ENCODE peak calls at places on chromosomes 7 and 10, in eight cellular contexts. P is T follicular helper cell; M is HL-60; V is kidney tubule cell; S is CD8-positive, alpha-beta memory T cell; O is mucosa of descending colon; R is endothelial cell; Z is AML-193. T is an unnamed sample.

GRCh38 chr10:3624367-3624766 is 160.6 kb downstream of the KLF6 start:
- DNase-seq in R (no peak), P (no peak), S (no peak), O (no peak), V (peak), Z (no peak), M (no peak), T (no peak)

GRCh38 chr10:80415734-80416281 is 7.5 kb downstream of the PRXL2A start:
- DNase-seq in V (peak), S (no peak), R (no peak), Z (no peak), M (no peak), P (no peak), O (no peak), T (no peak)

GRCh38 chr7:121529003-121529402 is 132.9 kb upstream of the FAM3C start:
- DNase-seq in S (no peak), P (no peak), Z (no peak), V (no peak), M (no peak), R (no peak), O (no peak), T (no peak)

GRCh38 chr7:126718419-126718818 is 534.3 kb downstream of the GRM8 start:
- DNase-seq in Z (no peak), R (no peak), M (no peak), S (no peak), V (no peak), P (no peak), O (no peak), T (no peak)

GRCh38 chr7:84025332-84025927 is 169.2 kb downstream of the SEMA3A start:
- DNase-seq in O (no peak), M (no peak), V (peak), R (no peak), S (no peak), Z (no peak), P (no peak), T (no peak)

GRCh38 chr7:127594490-127594889 is 954 bp downstream of the FSCN3 start:
- DNase-seq in R (no peak), V (no peak), P (no peak), O (peak), S (no peak), Z (peak), M (peak), T (no peak)

GRCh38 chr10:70902659-70903261 is 14.4 kb upstream of the PCBD1 start:
- DNase-seq in V (no peak), Z (no peak), M (peak), S (no peak), P (no peak), R (no peak), O (no peak), T (no peak)

GRCh38 chr10:29576681-29577080 is 58.1 kb downstream of the SVIL start:
- DNase-seq in O (no peak), V (peak), S (no peak), M (no peak), P (no peak), R (no peak), Z (no peak), T (no peak)

GRCh38 chr7:138239244-138239643 is 163.0 kb downstream of the AKR1D1 start:
- DNase-seq in R (no peak), P (no peak), O (no peak), S (no peak), V (no peak), Z (no peak), M (no peak), T (no peak)

GRCh38 chr7:1665721-1666250 is 4.3 kb upstream of the ELFN1 start:
- DNase-seq in Z (no peak), O (no peak), S (no peak), P (no peak), R (peak), M (peak), V (peak), T (no peak)

GRCh38 chr10:74628136-74628535 is 198.3 kb upstream of the KAT6B start:
- DNase-seq in Z (no peak), S (no peak), M (no peak), V (no peak), R (no peak), O (no peak), P (no peak), T (no peak)

GRCh38 chr7:143305423-143306070 is 10.4 kb upstream of the CLCN1 start:
- DNase-seq in V (peak), Z (peak), P (peak), S (peak), M (peak), O (peak), R (peak), T (no peak)

GRCh38 chr7:24757799-24758275 is 573 bp upstream of the GSDME start:
- DNase-seq in O (no peak), P (no peak), V (peak), Z (no peak), R (no peak), M (no peak), S (no peak), T (no peak)

GRCh38 chr10:73774637-73775036 is 7.2 kb upstream of the CHCHD1 start:
- DNase-seq in R (no peak), Z (peak), O (no peak), P (no peak), V (peak), M (peak), S (no peak), T (no peak)

GRCh38 chr7:118684796-118685195 is 460.3 kb downstream of the ANKRD7 start:
- DNase-seq in P (no peak), O (no peak), S (no peak), V (no peak), Z (no peak), M (no peak), R (no peak), T (no peak)

GRCh38 chr7:137316643-137317042 is 26.9 kb downstream of the PTN start:
- DNase-seq in R (no peak), M (no peak), Z (no peak), P (no peak), S (no peak), V (no peak), O (no peak), T (no peak)

GRCh38 chr7:95772298-95772770 is at the start of gene DYNC1I1:
- DNase-seq in R (peak), S (no peak), O (peak), Z (no peak), P (no peak), M (peak), V (peak), T (no peak)

GRCh38 chr7:158683541-158683940 is 21.1 kb downstream of the NCAPG2 start:
- DNase-seq in R (no peak), M (no peak), S (no peak), P (no peak), Z (no peak), O (no peak), V (no peak), T (no peak)

GRCh38 chr10:128499486-128499885 is 373.3 kb upstream of the MKI67 start:
- DNase-seq in S (no peak), V (no peak), O (no peak), Z (no peak), M (no peak), P (no peak), R (no peak), T (no peak)

GRCh38 chr10:124478517-124478916 is 16.9 kb downstream of the LHPP start:
- DNase-seq in O (no peak), S (no peak), Z (no peak), V (no peak), M (no peak), P (no peak), R (no peak), T (no peak)

GRCh38 chr7:143504937-143505297 is 27.2 kb downstream of the TAS2R41 start:
- DNase-seq in S (no peak), R (no peak), Z (no peak), O (no peak), M (no peak), V (no peak), P (no peak), T (no peak)

GRCh38 chr10:83991986-83992753 is 147.1 kb upstream of the GHITM start:
- DNase-seq in V (peak), O (peak), R (peak), P (no peak), S (no peak), Z (no peak), M (peak), T (no peak)

GRCh38 chr10:52771534-52772455 is 789 bp downstream of the MBL2 start:
- DNase-seq in S (no peak), P (no peak), M (no peak), O (no peak), R (no peak), Z (no peak), V (peak), T (no peak)

GRCh38 chr10:32379314-32379949 is 32.5 kb upstream of the EPC1 start:
- DNase-seq in M (peak), V (peak), O (no peak), R (peak), P (no peak), Z (peak), S (no peak), T (no peak)

GRCh38 chr7:37045786-37046185 is 321.5 kb upstream of the AOAH start:
- DNase-seq in M (peak), S (no peak), P (no peak), Z (peak), V (no peak), O (no peak), R (no peak), T (no peak)

GRCh38 chr10:79242620-79243152 is 104.6 kb upstream of the PPIF start:
- DNase-seq in M (peak), R (peak), P (peak), Z (peak), S (peak), O (peak), V (peak), T (no peak)

GRCh38 chr10:129774736-129775401 is 189.2 kb downstream of the EBF3 start:
- DNase-seq in Z (no peak), M (no peak), O (no peak), P (no peak), R (no peak), S (no peak), V (no peak), T (no peak)

GRCh38 chr7:98323597-98324322 is 42.3 kb downstream of the BRI3 start:
- DNase-seq in Z (no peak), O (no peak), S (no peak), P (no peak), V (no peak), R (no peak), M (no peak), T (no peak)

GRCh38 chr10:91471602-91472001 is 61.5 kb downstream of the HECTD2 start:
- DNase-seq in V (no peak), Z (no peak), O (no peak), R (no peak), S (no peak), P (no peak), M (no peak), T (no peak)

GRCh38 chr7:140475747-140476333 is 3.5 kb downstream of the MKRN1 start:
- DNase-seq in P (peak), M (peak), V (peak), S (peak), O (peak), R (peak), Z (peak), T (no peak)

GRCh38 chr10:49272251-49273081 is 26.5 kb upstream of the C10orf71 start:
- DNase-seq in M (no peak), P (no peak), R (no peak), Z (no peak), O (peak), V (no peak), S (no peak), T (no peak)

GRCh38 chr10:49135575-49136313 is 1.9 kb upstream of the FAM170B start:
- DNase-seq in O (no peak), Z (no peak), S (no peak), M (no peak), R (no peak), V (no peak), P (no peak), T (no peak)

GRCh38 chr7:503046-503574 is 16.5 kb downstream of the PDGFA start:
- DNase-seq in M (no peak), Z (no peak), S (no peak), R (no peak), O (no peak), V (no peak), P (no peak), T (no peak)

GRCh38 chr7:108455833-108456677 is at the start of gene NRCAM:
- DNase-seq in P (no peak), M (peak), R (peak), S (no peak), Z (no peak), O (peak), V (peak), T (no peak)

GRCh38 chr10:26699631-26700030 is 2.1 kb downstream of the PDSS1 start:
- DNase-seq in V (no peak), Z (no peak), R (no peak), P (no peak), S (no peak), O (no peak), M (no peak), T (no peak)

GRCh38 chr10:17375936-17376584 is 78.3 kb downstream of the ST8SIA6 start:
- DNase-seq in P (no peak), S (no peak), R (peak), Z (no peak), O (no peak), M (no peak), V (no peak), T (no peak)

T was measured in SK-N-MC.